ENCODE peak calls at places on chromosomes 4 and X, in four cellular contexts. Y is IMR-90, R is mesendoderm, O is H1. A is an unnamed sample.

GRCh38 chrX:23483396-23483795 is 148.7 kb downstream of the PTCHD1 start:
- DNase-seq in Y (no peak), R (no peak), O (no peak), A (no peak)

GRCh38 chrX:45142185-45142584 is 58.5 kb downstream of the DIPK2B start:
- DNase-seq in Y (no peak), R (no peak), O (no peak), A (no peak)

GRCh38 chr4:87092389-87093141 is 127.9 kb downstream of the KLHL8 start:
- DNase-seq in Y (peak; percentile 91), R (no peak), O (no peak), A (no peak)

GRCh38 chr4:145956288-145956890 is 17.8 kb upstream of the ZNF827 start:
- DNase-seq in Y (peak; percentile 40), R (peak; percentile 72), O (peak; percentile 68), A (peak; percentile 46)

GRCh38 chr4:118760493-118760892 is 75.3 kb downstream of the METTL14 start:
- DNase-seq in Y (no peak), R (no peak), O (no peak), A (no peak)

GRCh38 chr4:174210354-174210753 is 73.1 kb downstream of the FBXO8 start:
- DNase-seq in Y (no peak), R (peak; percentile 65), O (no peak), A (no peak)

GRCh38 chr4:156749791-156750403 is 221.7 kb downstream of the PDGFC start:
- DNase-seq in Y (peak; percentile 29), R (peak; percentile 14), O (no peak), A (no peak)

GRCh38 chr4:129453524-129453923 is 357.6 kb downstream of the C4orf33 start:
- DNase-seq in Y (no peak), R (no peak), O (no peak), A (no peak)

GRCh38 chrX:100975212-100975611 is 5.7 kb downstream of the ARL13A start:
- DNase-seq in Y (peak; percentile 60), R (no peak), O (no peak), A (no peak)

GRCh38 chr4:137648531-137648930 is 116.2 kb upstream of the PCDH18 start:
- DNase-seq in Y (no peak), R (no peak), O (no peak), A (no peak)

GRCh38 chr4:10023050-10023419 is 1.7 kb upstream of the SLC2A9 start:
- DNase-seq in Y (no peak), R (no peak), O (no peak), A (peak; percentile 8)

GRCh38 chr4:173478136-173478860 is 51.7 kb downstream of the HAND2 start:
- DNase-seq in Y (peak; percentile 54), R (no peak), O (no peak), A (no peak)

GRCh38 chr4:186726440-186727148 is 2.9 kb upstream of the FAT1 start:
- DNase-seq in Y (peak; percentile 80), R (peak; percentile 94), O (peak; percentile 93), A (peak; percentile 85)

DNA sequence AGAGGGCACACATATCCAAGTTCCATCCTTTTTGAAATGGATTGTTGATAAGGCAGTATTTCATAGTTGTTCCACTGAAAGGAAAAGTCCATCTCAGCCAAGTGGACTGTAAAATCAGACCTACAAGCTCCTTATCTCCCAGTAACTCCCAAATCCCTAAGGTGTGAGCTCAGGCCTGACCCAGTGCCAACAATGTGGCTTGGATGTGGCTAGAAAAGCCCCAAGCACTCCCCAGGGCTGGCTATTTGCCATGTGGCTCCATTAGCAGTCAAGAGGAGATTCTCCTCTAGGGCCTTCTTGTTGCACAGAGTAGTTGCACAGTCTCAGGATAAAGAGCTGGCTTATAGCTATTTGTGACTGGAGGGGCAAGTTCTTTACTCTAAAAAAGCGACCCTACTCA is 25.0 kb upstream of the DGKK start:
- DNase-seq in Y (no peak), R (no peak), O (no peak), A (no peak)
- H3K56ac ChIP-seq in Y (no peak overlapping the region), R (no peak overlapping the region), O (no peak overlapping the region), A (no peak overlapping the region)

GRCh38 chr4:7190668-7191545 is 1.4 kb upstream of the SORCS2 start:
- DNase-seq in Y (no peak), R (no peak), O (no peak), A (peak; percentile 17)
- H3K4ac ChIP-seq in Y (no peak overlapping the region), R (no peak overlapping the region), O (no peak overlapping the region), A (no peak overlapping the region)

GRCh38 chr4:48588230-48588943 is 98.3 kb downstream of the ZAR1 start:
- DNase-seq in Y (no peak), R (no peak), O (no peak), A (no peak)

GRCh38 chr4:48591372-48591771 is 101.3 kb downstream of the ZAR1 start:
- DNase-seq in Y (no peak), R (no peak), O (no peak), A (no peak)

GRCh38 chr4:48590884-48591283 is 100.8 kb downstream of the ZAR1 start:
- DNase-seq in Y (no peak), R (no peak), O (no peak), A (no peak)

DNA sequence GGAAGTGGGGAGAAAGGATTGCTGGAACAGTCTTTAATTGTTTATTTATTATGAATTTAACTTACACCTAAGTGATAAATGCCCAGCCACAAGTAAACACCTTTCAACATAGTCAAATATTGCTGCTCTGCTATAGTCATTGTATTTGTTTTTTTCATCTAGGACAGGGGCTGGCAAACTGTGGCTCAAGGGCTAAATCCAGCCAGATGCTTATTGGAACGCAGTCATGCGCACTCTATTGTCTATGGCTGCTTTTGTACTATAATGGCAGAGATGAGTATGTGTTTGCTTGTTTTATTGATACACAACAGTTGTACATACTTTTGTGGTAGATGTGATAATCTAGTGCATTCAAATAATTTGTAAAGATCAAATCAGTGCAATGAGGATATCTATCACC is 95.3 kb downstream of the ZAR1 start:
- DNase-seq in Y (no peak), R (no peak), O (no peak), A (no peak)
- H3K4me1 ChIP-seq in Y (no peaks in the 10 kb centered on the region), R (no peaks in the 10 kb centered on the region), O (no peaks in the 10 kb centered on the region), A (no peaks in the 10 kb centered on the region)

DNA sequence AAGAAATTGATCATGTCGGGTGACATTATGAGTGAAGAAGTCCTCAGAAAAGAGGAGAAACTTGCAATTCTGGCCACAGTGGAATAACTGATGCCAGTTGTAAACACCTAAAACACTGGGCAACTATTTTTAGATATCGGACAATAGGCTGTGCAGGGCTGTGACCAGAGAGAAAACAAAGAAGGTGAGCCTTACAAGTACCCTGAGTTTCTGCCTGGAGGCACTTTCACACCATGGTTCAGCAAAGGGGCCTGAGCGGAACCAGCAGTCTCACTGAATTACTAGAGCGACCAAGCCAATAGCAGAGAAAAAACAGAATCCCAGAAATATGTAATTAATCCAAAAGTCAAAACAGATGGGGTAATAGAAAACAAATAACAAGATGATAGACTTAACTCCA is 11.2 kb downstream of the IRAK1 start:
- DNase-seq in Y (no peak), R (no peak), O (no peak), A (no peak)
- H3K56ac ChIP-seq in Y (no peak overlapping the region), R (no peak overlapping the region), O (no peak overlapping the region), A (no peak overlapping the region)

DNA sequence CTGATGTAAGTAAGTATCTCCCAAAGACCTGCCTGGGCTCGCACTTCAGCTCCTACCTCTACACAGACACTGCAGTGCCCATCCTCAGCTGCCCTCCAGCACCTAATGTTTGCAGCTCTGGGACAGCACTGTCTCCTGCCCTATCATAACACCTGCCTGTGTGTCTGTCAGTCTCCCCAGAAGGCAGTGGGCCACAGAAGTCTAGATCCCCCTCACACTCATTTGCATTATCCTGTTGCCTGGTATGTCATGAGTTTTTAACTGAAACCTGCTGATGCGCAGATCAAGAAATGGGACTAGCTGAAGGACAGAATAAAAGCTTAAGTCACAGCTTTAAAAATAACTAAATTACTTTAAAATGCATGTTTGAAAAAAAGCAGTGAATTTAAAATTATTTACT is 43.0 kb downstream of the LRP2BP start:
- DNase-seq in Y (no peak), R (no peak), O (no peak), A (no peak)
- H3K4ac ChIP-seq in Y (no peak overlapping the region), R (no peak overlapping the region), O (no peak overlapping the region), A (no peak overlapping the region)

GRCh38 chrX:154049209-154050112 is 29.8 kb upstream of the IRAK1 start:
- DNase-seq in Y (no peak), R (no peak), O (no peak), A (no peak)
- H3K4me1 ChIP-seq in Y (peaks cover 12% of the 10 kb centered on the region), R (no peaks in the 10 kb centered on the region), O (no peaks in the 10 kb centered on the region), A (no peaks in the 10 kb centered on the region)

GRCh38 chrX:140064993-140065392 is 99.7 kb upstream of the CXorf66 start:
- DNase-seq in Y (no peak), R (no peak), O (no peak), A (no peak)
- H3K56ac ChIP-seq in Y (no peak overlapping the region), R (no peak overlapping the region), O (no peak overlapping the region), A (no peak overlapping the region)

GRCh38 chr4:7894677-7895181 is 44.9 kb downstream of the AFAP1 start:
- DNase-seq in Y (no peak), R (no peak), O (no peak), A (no peak)
- H3K4ac ChIP-seq in Y (peak overlapping the region; percentile 85), R (no peak overlapping the region), O (no peak overlapping the region), A (no peak overlapping the region)

DNA sequence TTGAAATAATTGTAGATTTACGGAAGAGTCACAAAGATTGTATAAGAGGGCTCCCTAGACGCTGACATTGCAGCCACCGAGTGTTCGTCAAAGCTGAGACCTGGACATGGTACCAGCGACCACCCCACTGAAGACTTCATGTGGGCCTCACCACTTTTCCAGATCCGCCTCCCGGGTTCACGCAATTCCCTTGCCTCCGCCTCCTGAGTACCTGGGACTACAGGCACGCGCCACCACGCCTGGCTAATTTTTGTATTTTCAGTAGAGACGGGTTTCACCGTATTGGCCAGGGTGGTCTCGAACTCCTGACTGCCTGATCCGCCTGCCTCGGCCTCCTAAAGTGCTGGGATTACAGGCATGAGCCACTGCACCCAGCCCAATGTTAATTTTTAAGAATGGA is 29.7 kb downstream of the CPLX1 start:
- DNase-seq in Y (no peak), R (no peak), O (no peak), A (no peak)
- H3K4me1 ChIP-seq in Y (no peaks in the 10 kb centered on the region), R (no peaks in the 10 kb centered on the region), O (peaks cover 5% of the 10 kb centered on the region), A (no peaks in the 10 kb centered on the region)

A was measured in H9.